ENCODE peak calls at places on chromosomes 3 and 15, in seven cellular contexts. P is NCI-H774; H is mesenchymal stem cell; Y is HT1080; B is HuH-7.5; F is AG08395; E is stimulated activated CD8-positive, alpha-beta memory T cell treated with anti-CD3 and anti-CD28 coated beads, Interleukin-15, amount 100 ng/mL, for 1 hour. S is an unnamed sample.

GRCh38 chr3:41991399-41991798 is 29.5 kb upstream of the ULK4 start:
- DNase-seq in P (no peak), H (no peak), Y (no peak), B (no peak), F (no peak), E (no peak), S (no peak)

GRCh38 chr3:108472011-108472591 is 38.3 kb downstream of the MYH15 start:
- DNase-seq in P (no peak), H (peak), Y (peak), B (no peak), F (peak), E (no peak), S (no peak)

GRCh38 chr3:69869643-69870042 is 129.9 kb upstream of the SAMMSON start:
- DNase-seq in P (no peak), H (peak), Y (peak), B (no peak), F (no peak), E (no peak), S (no peak)

GRCh38 chr15:70200003-70200410 is 102.3 kb upstream of the TLE3 start:
- DNase-seq in P (no peak), H (no peak), Y (no peak), B (no peak), F (no peak), E (no peak), S (no peak)

GRCh38 chr3:139388961-139389551 is 391 bp downstream of the COPB2 start:
- DNase-seq in P (no peak), H (peak), Y (no peak), B (peak), F (no peak), E (no peak), S (no peak)

GRCh38 chr3:196085534-196085933 is 3.6 kb upstream of the TFRC start:
- DNase-seq in P (no peak), H (no peak), Y (no peak), B (no peak), F (no peak), E (no peak), S (no peak)

GRCh38 chr15:31276596-31277298 is 49.9 kb upstream of the KLF13 start:
- DNase-seq in P (peak), H (no peak), Y (no peak), B (no peak), F (no peak), E (no peak), S (no peak)

GRCh38 chr3:23752126-23752525 is 53.6 kb upstream of the UBE2E1 start:
- DNase-seq in P (no peak), H (no peak), Y (peak), B (no peak), F (no peak), E (no peak), S (no peak)

GRCh38 chr3:184171562-184171961 is 3.1 kb upstream of the AP2M1 start:
- DNase-seq in P (no peak), H (peak), Y (no peak), B (no peak), F (peak), E (no peak), S (no peak)

GRCh38 chr3:130044370-130044769 is 37.3 kb upstream of the ALG1L2 start:
- DNase-seq in P (no peak), H (no peak), Y (no peak), B (no peak), F (no peak), E (no peak), S (no peak)

GRCh38 chr3:81005992-81006391 is 755.5 kb downstream of the GBE1 start:
- DNase-seq in P (no peak), H (no peak), Y (no peak), B (peak), F (no peak), E (no peak), S (no peak)

GRCh38 chr15:101156061-101156460 is 95.8 kb downstream of the CHSY1 start:
- DNase-seq in P (no peak), H (no peak), Y (no peak), B (no peak), F (no peak), E (no peak), S (no peak)

GRCh38 chr3:16286161-16286560 is 21.1 kb downstream of the OXNAD1 start:
- DNase-seq in P (no peak), H (no peak), Y (no peak), B (no peak), F (no peak), E (peak), S (no peak)

GRCh38 chr3:9195390-9195789 is 54.1 kb downstream of the SRGAP3 start:
- DNase-seq in P (no peak), H (no peak), Y (no peak), B (no peak), F (no peak), E (no peak), S (no peak)

GRCh38 chr3:10286596-10287295 is 6.0 kb downstream of the GHRL start:
- DNase-seq in P (no peak), H (peak), Y (peak), B (no peak), F (peak), E (no peak), S (no peak)

GRCh38 chr15:98667521-98668179 is 19.3 kb downstream of the IGF1R start:
- DNase-seq in P (no peak), H (no peak), Y (no peak), B (no peak), F (no peak), E (no peak), S (no peak)

GRCh38 chr3:46708401-46709146 is 7.4 kb downstream of the TMIE start:
- DNase-seq in P (no peak), H (no peak), Y (no peak), B (no peak), F (no peak), E (no peak), S (no peak)